ENCODE peak calls at places on chromosomes 6 and 20, in seven cellular contexts. One of them, this sample, is unnamed. For H3K4me1, the result is how much of the 10 kb centered on the place peaks cover.

GRCh38 chr6:16705403-16705993 is 55.8 kb downstream of the ATXN1 start:
- DNase-seq in upper lobe of right lung: no peak
- DNase-seq in RWPE2: no peak
- DNase-seq in pancreas: no peak
- DNase-seq in heart left ventricle: no peak
- DNase-seq in stomach: no peak
- DNase-seq in lower lobe of right lung: no peak
- DNase-seq in this sample: no peak

GRCh38 chr6:128725271-128726233 is 157.4 kb upstream of the LAMA2 start:
- DNase-seq in upper lobe of right lung: no peak
- DNase-seq in RWPE2: no peak
- DNase-seq in pancreas: no peak
- DNase-seq in heart left ventricle: no peak
- DNase-seq in stomach: no peak
- DNase-seq in lower lobe of right lung: no peak
- DNase-seq in this sample: peak

GRCh38 chr20:59207235-59207634 is 43.6 kb downstream of the ZNF831 start:
- DNase-seq in upper lobe of right lung: no peak
- DNase-seq in RWPE2: no peak
- DNase-seq in pancreas: no peak
- DNase-seq in heart left ventricle: no peak
- DNase-seq in stomach: no peak
- DNase-seq in lower lobe of right lung: no peak
- DNase-seq in this sample: no peak

GRCh38 chr6:105744815-105745214 is 341.3 kb upstream of the PRDM1 start:
- DNase-seq in upper lobe of right lung: no peak
- DNase-seq in RWPE2: no peak
- DNase-seq in pancreas: no peak
- DNase-seq in heart left ventricle: no peak
- DNase-seq in stomach: no peak
- DNase-seq in lower lobe of right lung: no peak
- DNase-seq in this sample: no peak

GRCh38 chr6:107816818-107817217 is 7.3 kb downstream of the SCML4 start:
- DNase-seq in upper lobe of right lung: no peak
- DNase-seq in RWPE2: no peak
- DNase-seq in pancreas: peak
- DNase-seq in heart left ventricle: no peak
- DNase-seq in stomach: peak
- DNase-seq in lower lobe of right lung: no peak
- DNase-seq in this sample: no peak

GRCh38 chr6:38719358-38719757 is 4.2 kb downstream of the DNAH8 start:
- DNase-seq in upper lobe of right lung: no peak
- DNase-seq in RWPE2: no peak
- DNase-seq in pancreas: no peak
- DNase-seq in heart left ventricle: no peak
- DNase-seq in stomach: no peak
- DNase-seq in lower lobe of right lung: no peak
- DNase-seq in this sample: no peak

GRCh38 chr20:10863337-10864060 is 189.7 kb upstream of the JAG1 start:
- DNase-seq in upper lobe of right lung: no peak
- DNase-seq in RWPE2: no peak
- DNase-seq in pancreas: peak
- DNase-seq in heart left ventricle: peak
- DNase-seq in stomach: no peak
- DNase-seq in lower lobe of right lung: no peak
- DNase-seq in this sample: peak

GRCh38 chr6:30211899-30212298 is 1.3 kb downstream of the TRIM26 start:
- DNase-seq in upper lobe of right lung: no peak
- DNase-seq in RWPE2: no peak
- DNase-seq in pancreas: no peak
- DNase-seq in heart left ventricle: no peak
- DNase-seq in stomach: no peak
- DNase-seq in lower lobe of right lung: no peak
- DNase-seq in this sample: no peak

GRCh38 chr6:128731249-128732165 is 151.4 kb upstream of the LAMA2 start:
- DNase-seq in upper lobe of right lung: no peak
- DNase-seq in RWPE2: no peak
- DNase-seq in pancreas: no peak
- DNase-seq in heart left ventricle: peak
- DNase-seq in stomach: no peak
- DNase-seq in lower lobe of right lung: no peak
- DNase-seq in this sample: no peak

GRCh38 chr6:97438011-97438671 is 155.1 kb upstream of the MMS22L start:
- DNase-seq in upper lobe of right lung: no peak
- DNase-seq in RWPE2: no peak
- DNase-seq in pancreas: no peak
- DNase-seq in heart left ventricle: no peak
- DNase-seq in stomach: no peak
- DNase-seq in lower lobe of right lung: no peak
- DNase-seq in this sample: no peak

GRCh38 chr6:97440590-97441176 is 157.7 kb upstream of the MMS22L start:
- DNase-seq in upper lobe of right lung: no peak
- DNase-seq in RWPE2: no peak
- DNase-seq in pancreas: no peak
- DNase-seq in heart left ventricle: no peak
- DNase-seq in stomach: no peak
- DNase-seq in lower lobe of right lung: no peak
- DNase-seq in this sample: no peak

GRCh38 chr6:97437087-97437486 is 154.1 kb upstream of the MMS22L start:
- DNase-seq in upper lobe of right lung: no peak
- DNase-seq in RWPE2: no peak
- DNase-seq in pancreas: no peak
- DNase-seq in heart left ventricle: no peak
- DNase-seq in stomach: no peak
- DNase-seq in lower lobe of right lung: no peak
- DNase-seq in this sample: no peak
- TF ChIP-seq CTCF in upper lobe of right lung: peak
- TF ChIP-seq CTCF in RWPE2: peak
- TF ChIP-seq CTCF in pancreas: peak
- TF ChIP-seq CTCF in heart left ventricle: peak
- TF ChIP-seq CTCF in stomach: peak
- TF ChIP-seq CTCF in lower lobe of right lung: peak
- TF ChIP-seq CTCF in this sample: no peak

GRCh38 chr6:56745081-56745480 is 102.4 kb upstream of the DST start:
- DNase-seq in upper lobe of right lung: no peak
- DNase-seq in RWPE2: no peak
- DNase-seq in pancreas: no peak
- DNase-seq in heart left ventricle: no peak
- DNase-seq in stomach: no peak
- DNase-seq in lower lobe of right lung: no peak
- DNase-seq in this sample: no peak

GRCh38 chr6:56749632-56750151 is 107.0 kb upstream of the DST start:
- DNase-seq in upper lobe of right lung: no peak
- DNase-seq in RWPE2: no peak
- DNase-seq in pancreas: no peak
- DNase-seq in heart left ventricle: no peak
- DNase-seq in stomach: no peak
- DNase-seq in lower lobe of right lung: no peak
- DNase-seq in this sample: no peak

GRCh38 chr6:56744528-56744927 is 101.8 kb upstream of the DST start:
- DNase-seq in upper lobe of right lung: no peak
- DNase-seq in RWPE2: no peak
- DNase-seq in pancreas: no peak
- DNase-seq in heart left ventricle: no peak
- DNase-seq in stomach: no peak
- DNase-seq in lower lobe of right lung: no peak
- DNase-seq in this sample: no peak

GRCh38 chr6:56745971-56746370 is 103.3 kb upstream of the DST start:
- DNase-seq in upper lobe of right lung: no peak
- DNase-seq in RWPE2: no peak
- DNase-seq in pancreas: no peak
- DNase-seq in heart left ventricle: no peak
- DNase-seq in stomach: no peak
- DNase-seq in lower lobe of right lung: no peak
- DNase-seq in this sample: no peak

GRCh38 chr6:56746767-56747504 is 104.2 kb upstream of the DST start:
- DNase-seq in upper lobe of right lung: no peak
- DNase-seq in RWPE2: no peak
- DNase-seq in pancreas: no peak
- DNase-seq in heart left ventricle: no peak
- DNase-seq in stomach: no peak
- DNase-seq in lower lobe of right lung: no peak
- DNase-seq in this sample: no peak
- H3K4me1 ChIP-seq in upper lobe of right lung: under half
- H3K4me1 ChIP-seq in RWPE2: half or more
- H3K4me1 ChIP-seq in pancreas: under half
- H3K4me1 ChIP-seq in heart left ventricle: under half
- H3K4me1 ChIP-seq in stomach: under half
- H3K4me1 ChIP-seq in lower lobe of right lung: under half
- H3K4me1 ChIP-seq in this sample: under half

GRCh38 chr20:53952528-53953096 is 117.8 kb downstream of the BCAS1 start:
- DNase-seq in upper lobe of right lung: no peak
- DNase-seq in RWPE2: no peak
- DNase-seq in pancreas: no peak
- DNase-seq in heart left ventricle: no peak
- DNase-seq in stomach: no peak
- DNase-seq in lower lobe of right lung: no peak
- DNase-seq in this sample: no peak
- H3K4me3 ChIP-seq in upper lobe of right lung: no peak
- H3K4me3 ChIP-seq in RWPE2: no peak
- H3K4me3 ChIP-seq in pancreas: no peak
- H3K4me3 ChIP-seq in heart left ventricle: no peak
- H3K4me3 ChIP-seq in stomach: no peak
- H3K4me3 ChIP-seq in lower lobe of right lung: no peak
- H3K4me3 ChIP-seq in this sample: no peak

DNA sequence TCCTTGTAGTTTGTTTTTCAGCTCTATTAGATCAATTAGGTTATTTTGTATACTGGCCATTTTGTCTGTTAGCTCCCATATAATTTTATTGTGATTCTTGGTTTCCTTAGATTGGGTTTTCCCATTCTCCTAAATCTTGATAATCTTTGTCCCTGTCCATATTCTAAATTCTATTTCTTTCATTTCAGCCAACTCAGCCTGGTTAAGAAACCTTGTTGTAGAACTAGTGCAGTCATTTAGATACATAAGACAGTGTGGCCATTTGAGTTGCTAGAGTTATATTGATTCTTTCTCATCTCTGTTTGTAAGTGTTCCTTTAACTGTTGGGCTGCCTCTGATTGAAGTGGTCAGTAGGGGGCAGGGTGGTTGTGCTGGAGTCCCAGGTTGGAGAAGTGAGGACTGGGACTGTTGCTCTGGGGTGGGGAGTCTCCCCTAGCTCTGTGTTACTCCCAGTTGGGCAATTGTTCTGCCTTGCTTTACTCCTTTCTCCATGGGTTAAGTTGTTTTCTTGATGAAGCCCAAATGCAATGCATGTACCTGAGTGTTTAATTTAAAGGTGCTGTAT is 98.8 kb upstream of the NRN1 start:
- DNase-seq in upper lobe of right lung: no peak
- DNase-seq in RWPE2: no peak
- DNase-seq in pancreas: no peak
- DNase-seq in heart left ventricle: no peak
- DNase-seq in stomach: no peak
- DNase-seq in lower lobe of right lung: no peak
- DNase-seq in this sample: no peak
- TF ChIP-seq CTCF in upper lobe of right lung: peak
- TF ChIP-seq CTCF in RWPE2: no peak
- TF ChIP-seq CTCF in pancreas: no peak
- TF ChIP-seq CTCF in heart left ventricle: peak
- TF ChIP-seq CTCF in stomach: no peak
- TF ChIP-seq CTCF in lower lobe of right lung: no peak
- TF ChIP-seq CTCF in this sample: no peak

GRCh38 chr6:111846511-111847409 is 26.5 kb downstream of the FYN start:
- DNase-seq in upper lobe of right lung: no peak
- DNase-seq in RWPE2: no peak
- DNase-seq in pancreas: no peak
- DNase-seq in heart left ventricle: peak
- DNase-seq in stomach: no peak
- DNase-seq in lower lobe of right lung: no peak
- DNase-seq in this sample: no peak

GRCh38 chr6:111852704-111853103 is 20.5 kb downstream of the FYN start:
- DNase-seq in upper lobe of right lung: no peak
- DNase-seq in RWPE2: no peak
- DNase-seq in pancreas: no peak
- DNase-seq in heart left ventricle: no peak
- DNase-seq in stomach: no peak
- DNase-seq in lower lobe of right lung: no peak
- DNase-seq in this sample: no peak

GRCh38 chr6:111849298-111849697 is 24.0 kb downstream of the FYN start:
- DNase-seq in upper lobe of right lung: no peak
- DNase-seq in RWPE2: no peak
- DNase-seq in pancreas: no peak
- DNase-seq in heart left ventricle: no peak
- DNase-seq in stomach: no peak
- DNase-seq in lower lobe of right lung: no peak
- DNase-seq in this sample: no peak

GRCh38 chr6:111848262-111848661 is 25.0 kb downstream of the FYN start:
- DNase-seq in upper lobe of right lung: no peak
- DNase-seq in RWPE2: no peak
- DNase-seq in pancreas: no peak
- DNase-seq in heart left ventricle: no peak
- DNase-seq in stomach: no peak
- DNase-seq in lower lobe of right lung: no peak
- DNase-seq in this sample: no peak

GRCh38 chr6:111850288-111850937 is 22.8 kb downstream of the FYN start:
- DNase-seq in upper lobe of right lung: no peak
- DNase-seq in RWPE2: no peak
- DNase-seq in pancreas: no peak
- DNase-seq in heart left ventricle: peak
- DNase-seq in stomach: no peak
- DNase-seq in lower lobe of right lung: no peak
- DNase-seq in this sample: no peak
- H3K4me1 ChIP-seq in upper lobe of right lung: under half
- H3K4me1 ChIP-seq in RWPE2: under half
- H3K4me1 ChIP-seq in pancreas: under half
- H3K4me1 ChIP-seq in heart left ventricle: half or more
- H3K4me1 ChIP-seq in stomach: half or more
- H3K4me1 ChIP-seq in lower lobe of right lung: under half
- H3K4me1 ChIP-seq in this sample: under half

GRCh38 chr6:85450578-85450884 is 648 bp downstream of the NT5E start:
- DNase-seq in upper lobe of right lung: no peak
- DNase-seq in RWPE2: no peak
- DNase-seq in pancreas: no peak
- DNase-seq in heart left ventricle: no peak
- DNase-seq in stomach: no peak
- DNase-seq in lower lobe of right lung: no peak
- DNase-seq in this sample: no peak
- H3K4me3 ChIP-seq in upper lobe of right lung: peak
- H3K4me3 ChIP-seq in RWPE2: peak
- H3K4me3 ChIP-seq in pancreas: peak
- H3K4me3 ChIP-seq in heart left ventricle: peak
- H3K4me3 ChIP-seq in stomach: peak
- H3K4me3 ChIP-seq in lower lobe of right lung: peak
- H3K4me3 ChIP-seq in this sample: peak

GRCh38 chr6:152356659-152357058 is 280.5 kb downstream of the SYNE1 start:
- DNase-seq in upper lobe of right lung: no peak
- DNase-seq in RWPE2: no peak
- DNase-seq in pancreas: no peak
- DNase-seq in heart left ventricle: no peak
- DNase-seq in stomach: no peak
- DNase-seq in lower lobe of right lung: no peak
- DNase-seq in this sample: no peak
- TF ChIP-seq CTCF in upper lobe of right lung: peak
- TF ChIP-seq CTCF in RWPE2: peak
- TF ChIP-seq CTCF in pancreas: no peak
- TF ChIP-seq CTCF in heart left ventricle: peak
- TF ChIP-seq CTCF in stomach: no peak
- TF ChIP-seq CTCF in lower lobe of right lung: no peak
- TF ChIP-seq CTCF in this sample: peak

This sample was measured in uterus.